ENCODE peak calls at places on chromosomes 16 and 17, in six cellular contexts. L is CD8-positive, alpha-beta memory T cell; H is T-helper 2 cell; A is fibroblast of pulmonary artery; P is CD8-positive, alpha-beta T cell; M is breast epithelium. G is an unnamed sample.

GRCh38 chr16:7550096-7550495 is 217.5 kb downstream of the RBFOX1 start:
- DNase-seq in L (no peak), H (no peak), P (no peak), A (no peak), M (no peak), G (no peak)

GRCh38 chr16:53829186-53829747 is 125.3 kb downstream of the FTO start:
- DNase-seq in H (no peak), P (no peak), M (no peak), L (no peak), A (peak), G (no peak)

GRCh38 chr17:59769891-59770290 is 62.4 kb downstream of the VMP1 start:
- DNase-seq in M (no peak), P (no peak), H (no peak), L (no peak), A (peak), G (no peak)

GRCh38 chr16:51526622-51527021 is 375.6 kb upstream of the SALL1 start:
- DNase-seq in H (no peak), M (no peak), L (no peak), A (no peak), P (no peak), G (no peak)

GRCh38 chr17:33572615-33573014 is 279.5 kb upstream of the ASIC2 start:
- DNase-seq in A (peak), H (no peak), L (no peak), M (no peak), P (no peak), G (no peak)

GRCh38 chr16:58458634-58459343 is 41.2 kb upstream of the NDRG4 start:
- DNase-seq in H (no peak), P (no peak), L (no peak), A (no peak), M (no peak), G (no peak)

GRCh38 chr16:10922328-10923145 is 19.7 kb downstream of the DEXI start:
- DNase-seq in P (no peak), M (no peak), L (no peak), A (no peak), H (no peak), G (no peak)

GRCh38 chr16:57377080-57377841 is 5.0 kb downstream of the CX3CL1 start:
- DNase-seq in A (no peak), L (no peak), H (no peak), M (peak), P (no peak), G (no peak)

GRCh38 chr16:89261691-89262563 is 44.4 kb downstream of the ZNF778 start:
- DNase-seq in A (no peak), L (no peak), M (no peak), H (no peak), P (no peak), G (no peak)

GRCh38 chr16:58854392-58854791 is 120.3 kb upstream of the GOT2 start:
- DNase-seq in M (no peak), P (no peak), A (no peak), H (no peak), L (no peak), G (no peak)

GRCh38 chr17:45127583-45128300 is 4.6 kb downstream of the PLCD3 start:
- DNase-seq in M (peak), P (no peak), A (peak), L (no peak), H (no peak), G (no peak)

GRCh38 chr16:81567987-81568748 is 123.6 kb downstream of the CMIP start:
- DNase-seq in H (no peak), L (no peak), M (peak), A (peak), P (no peak), G (no peak)

GRCh38 chr17:76296186-76296585 is 11.9 kb downstream of the QRICH2 start:
- DNase-seq in A (no peak), L (no peak), M (no peak), P (no peak), H (no peak), G (no peak)

GRCh38 chr16:59566446-59566845 is 832.3 kb upstream of the GOT2 start:
- DNase-seq in H (no peak), P (no peak), A (no peak), L (no peak), M (no peak), G (no peak)

GRCh38 chr17:21330436-21331160 is 45.6 kb upstream of the KCNJ12 start:
- DNase-seq in H (no peak), L (no peak), A (no peak), P (no peak), M (peak), G (no peak)

GRCh38 chr17:7650509-7651096 is at the start of gene ATP1B2:
- DNase-seq in A (peak), M (peak), P (peak), L (peak), H (peak), G (no peak)

GRCh38 chr17:34885076-34885475 is 76.2 kb downstream of the CCT6B start:
- DNase-seq in M (no peak), H (no peak), P (no peak), A (no peak), L (no peak), G (no peak)

GRCh38 chr16:54689072-54689471 is 241.6 kb upstream of the IRX5 start:
- DNase-seq in M (no peak), A (no peak), L (no peak), P (no peak), H (no peak), G (no peak)